ENCODE peak calls at places on chromosomes 6 and 20, in nine cellular contexts. One of them, this sample, is unnamed.

GRCh38 chr6:33609444-33610034 is 11.6 kb upstream of the ITPR3 start:
- DNase-seq in small intestine: no peak
- DNase-seq in PC-3: peak; percentile 70
- DNase-seq in lower leg skin: peak; percentile 95
- DNase-seq in body of pancreas: no peak
- DNase-seq in foreskin fibroblast: peak; percentile 89
- DNase-seq in naive thymus-derived CD4-positive, alpha-beta T cell: no peak
- DNase-seq in bronchial epithelial cell: peak; percentile 31
- DNase-seq in CD8-positive, alpha-beta T cell: no peak
- DNase-seq in this sample: no peak

GRCh38 chr6:3119040-3119723 is 671 bp downstream of the BPHL start:
- DNase-seq in small intestine: peak; percentile 92
- DNase-seq in PC-3: peak; percentile 35
- DNase-seq in lower leg skin: peak; percentile 82
- DNase-seq in body of pancreas: peak; percentile 20
- DNase-seq in foreskin fibroblast: peak; percentile 24
- DNase-seq in naive thymus-derived CD4-positive, alpha-beta T cell: no peak
- DNase-seq in bronchial epithelial cell: peak; percentile 23
- DNase-seq in CD8-positive, alpha-beta T cell: no peak
- DNase-seq in this sample: no peak

GRCh38 chr6:14703586-14703985 is 542.3 kb upstream of the JARID2 start:
- DNase-seq in small intestine: no peak
- DNase-seq in PC-3: no peak
- DNase-seq in lower leg skin: no peak
- DNase-seq in body of pancreas: no peak
- DNase-seq in foreskin fibroblast: no peak
- DNase-seq in naive thymus-derived CD4-positive, alpha-beta T cell: no peak
- DNase-seq in bronchial epithelial cell: no peak
- DNase-seq in CD8-positive, alpha-beta T cell: no peak
- DNase-seq in this sample: no peak

GRCh38 chr6:22877946-22878705 is 308.8 kb downstream of the HDGFL1 start:
- DNase-seq in small intestine: no peak
- DNase-seq in PC-3: no peak
- DNase-seq in lower leg skin: no peak
- DNase-seq in body of pancreas: no peak
- DNase-seq in foreskin fibroblast: peak; percentile 26
- DNase-seq in naive thymus-derived CD4-positive, alpha-beta T cell: no peak
- DNase-seq in bronchial epithelial cell: no peak
- DNase-seq in CD8-positive, alpha-beta T cell: no peak
- DNase-seq in this sample: no peak

GRCh38 chr20:9100721-9101120 is 31.8 kb downstream of the PLCB4 start:
- DNase-seq in small intestine: no peak
- DNase-seq in PC-3: no peak
- DNase-seq in lower leg skin: no peak
- DNase-seq in body of pancreas: no peak
- DNase-seq in foreskin fibroblast: no peak
- DNase-seq in naive thymus-derived CD4-positive, alpha-beta T cell: no peak
- DNase-seq in bronchial epithelial cell: no peak
- DNase-seq in CD8-positive, alpha-beta T cell: no peak
- DNase-seq in this sample: no peak

GRCh38 chr6:22917344-22917743 is 348.0 kb downstream of the HDGFL1 start:
- DNase-seq in small intestine: no peak
- DNase-seq in PC-3: no peak
- DNase-seq in lower leg skin: no peak
- DNase-seq in body of pancreas: no peak
- DNase-seq in foreskin fibroblast: no peak
- DNase-seq in naive thymus-derived CD4-positive, alpha-beta T cell: no peak
- DNase-seq in bronchial epithelial cell: no peak
- DNase-seq in CD8-positive, alpha-beta T cell: no peak
- DNase-seq in this sample: no peak

GRCh38 chr6:96104910-96105309 is 89.1 kb downstream of the FUT9 start:
- DNase-seq in small intestine: no peak
- DNase-seq in PC-3: peak; percentile 85
- DNase-seq in lower leg skin: no peak
- DNase-seq in body of pancreas: no peak
- DNase-seq in foreskin fibroblast: no peak
- DNase-seq in naive thymus-derived CD4-positive, alpha-beta T cell: no peak
- DNase-seq in bronchial epithelial cell: no peak
- DNase-seq in CD8-positive, alpha-beta T cell: no peak
- DNase-seq in this sample: no peak

GRCh38 chr6:112372213-112372806 is 25.2 kb downstream of the RFPL4B start:
- DNase-seq in small intestine: no peak
- DNase-seq in PC-3: peak; percentile 55
- DNase-seq in lower leg skin: no peak
- DNase-seq in body of pancreas: no peak
- DNase-seq in foreskin fibroblast: no peak
- DNase-seq in naive thymus-derived CD4-positive, alpha-beta T cell: no peak
- DNase-seq in bronchial epithelial cell: peak; percentile 43
- DNase-seq in CD8-positive, alpha-beta T cell: no peak
- DNase-seq in this sample: no peak

GRCh38 chr6:82987951-82988350 is 77.7 kb downstream of the UBE3D start:
- DNase-seq in small intestine: no peak
- DNase-seq in PC-3: no peak
- DNase-seq in lower leg skin: no peak
- DNase-seq in body of pancreas: no peak
- DNase-seq in foreskin fibroblast: no peak
- DNase-seq in naive thymus-derived CD4-positive, alpha-beta T cell: no peak
- DNase-seq in bronchial epithelial cell: no peak
- DNase-seq in CD8-positive, alpha-beta T cell: no peak
- DNase-seq in this sample: no peak

GRCh38 chr20:50834599-50835005 is 39.7 kb downstream of the BCAS4 start:
- DNase-seq in small intestine: peak; percentile 90
- DNase-seq in PC-3: peak; percentile 23
- DNase-seq in lower leg skin: no peak
- DNase-seq in body of pancreas: no peak
- DNase-seq in foreskin fibroblast: peak; percentile 81
- DNase-seq in naive thymus-derived CD4-positive, alpha-beta T cell: no peak
- DNase-seq in bronchial epithelial cell: peak; percentile 63
- DNase-seq in CD8-positive, alpha-beta T cell: no peak
- DNase-seq in this sample: no peak

GRCh38 chr6:39035689-39036088 is 12.9 kb upstream of the GLP1R start:
- DNase-seq in small intestine: no peak
- DNase-seq in PC-3: no peak
- DNase-seq in lower leg skin: no peak
- DNase-seq in body of pancreas: no peak
- DNase-seq in foreskin fibroblast: no peak
- DNase-seq in naive thymus-derived CD4-positive, alpha-beta T cell: no peak
- DNase-seq in bronchial epithelial cell: no peak
- DNase-seq in CD8-positive, alpha-beta T cell: no peak
- DNase-seq in this sample: no peak

GRCh38 chr6:139369568-139370046 is 4.8 kb downstream of the CITED2 start:
- DNase-seq in small intestine: peak; percentile 76
- DNase-seq in PC-3: peak; percentile 59
- DNase-seq in lower leg skin: no peak
- DNase-seq in body of pancreas: peak; percentile 45
- DNase-seq in foreskin fibroblast: peak; percentile 69
- DNase-seq in naive thymus-derived CD4-positive, alpha-beta T cell: peak; percentile 16
- DNase-seq in bronchial epithelial cell: peak; percentile 44
- DNase-seq in CD8-positive, alpha-beta T cell: no peak
- DNase-seq in this sample: no peak

GRCh38 chr6:155676346-155676745 is 220.7 kb upstream of the NOX3 start:
- DNase-seq in small intestine: peak; percentile 59
- DNase-seq in PC-3: no peak
- DNase-seq in lower leg skin: no peak
- DNase-seq in body of pancreas: no peak
- DNase-seq in foreskin fibroblast: no peak
- DNase-seq in naive thymus-derived CD4-positive, alpha-beta T cell: no peak
- DNase-seq in bronchial epithelial cell: no peak
- DNase-seq in CD8-positive, alpha-beta T cell: no peak
- DNase-seq in this sample: no peak

GRCh38 chr20:23257848-23258746 is 92.5 kb upstream of the NXT1 start:
- DNase-seq in small intestine: no peak
- DNase-seq in PC-3: peak; percentile 74
- DNase-seq in lower leg skin: no peak
- DNase-seq in body of pancreas: peak; percentile 33
- DNase-seq in foreskin fibroblast: peak; percentile 79
- DNase-seq in naive thymus-derived CD4-positive, alpha-beta T cell: no peak
- DNase-seq in bronchial epithelial cell: peak; percentile 82
- DNase-seq in CD8-positive, alpha-beta T cell: no peak
- DNase-seq in this sample: no peak

GRCh38 chr20:16059841-16060240 is 513.4 kb downstream of the KIF16B start:
- DNase-seq in small intestine: no peak
- DNase-seq in PC-3: peak; percentile 55
- DNase-seq in lower leg skin: no peak
- DNase-seq in body of pancreas: no peak
- DNase-seq in foreskin fibroblast: no peak
- DNase-seq in naive thymus-derived CD4-positive, alpha-beta T cell: no peak
- DNase-seq in bronchial epithelial cell: no peak
- DNase-seq in CD8-positive, alpha-beta T cell: no peak
- DNase-seq in this sample: no peak

GRCh38 chr6:44072959-44073611 is 54.2 kb downstream of the MRPL14 start:
- DNase-seq in small intestine: peak; percentile 72
- DNase-seq in PC-3: peak; percentile 84
- DNase-seq in lower leg skin: peak; percentile 94
- DNase-seq in body of pancreas: peak; percentile 79
- DNase-seq in foreskin fibroblast: peak; percentile 85
- DNase-seq in naive thymus-derived CD4-positive, alpha-beta T cell: peak; percentile 78
- DNase-seq in bronchial epithelial cell: peak; percentile 67
- DNase-seq in CD8-positive, alpha-beta T cell: peak; percentile 46
- DNase-seq in this sample: peak; percentile 68

GRCh38 chr6:170209354-170210025 is 81.4 kb downstream of the DLL1 start:
- DNase-seq in small intestine: no peak
- DNase-seq in PC-3: no peak
- DNase-seq in lower leg skin: no peak
- DNase-seq in body of pancreas: peak; percentile 1
- DNase-seq in foreskin fibroblast: no peak
- DNase-seq in naive thymus-derived CD4-positive, alpha-beta T cell: no peak
- DNase-seq in bronchial epithelial cell: no peak
- DNase-seq in CD8-positive, alpha-beta T cell: no peak
- DNase-seq in this sample: no peak

GRCh38 chr6:40171343-40171742 is 237.1 kb upstream of the MOCS1 start:
- DNase-seq in small intestine: no peak
- DNase-seq in PC-3: no peak
- DNase-seq in lower leg skin: no peak
- DNase-seq in body of pancreas: no peak
- DNase-seq in foreskin fibroblast: no peak
- DNase-seq in naive thymus-derived CD4-positive, alpha-beta T cell: no peak
- DNase-seq in bronchial epithelial cell: peak; percentile 83
- DNase-seq in CD8-positive, alpha-beta T cell: no peak
- DNase-seq in this sample: no peak

GRCh38 chr6:4487538-4487937 is 288.7 kb upstream of the CDYL start:
- DNase-seq in small intestine: peak; percentile 3
- DNase-seq in PC-3: peak; percentile 92
- DNase-seq in lower leg skin: no peak
- DNase-seq in body of pancreas: peak; percentile 69
- DNase-seq in foreskin fibroblast: no peak
- DNase-seq in naive thymus-derived CD4-positive, alpha-beta T cell: no peak
- DNase-seq in bronchial epithelial cell: peak; percentile 86
- DNase-seq in CD8-positive, alpha-beta T cell: no peak
- DNase-seq in this sample: no peak

DNA sequence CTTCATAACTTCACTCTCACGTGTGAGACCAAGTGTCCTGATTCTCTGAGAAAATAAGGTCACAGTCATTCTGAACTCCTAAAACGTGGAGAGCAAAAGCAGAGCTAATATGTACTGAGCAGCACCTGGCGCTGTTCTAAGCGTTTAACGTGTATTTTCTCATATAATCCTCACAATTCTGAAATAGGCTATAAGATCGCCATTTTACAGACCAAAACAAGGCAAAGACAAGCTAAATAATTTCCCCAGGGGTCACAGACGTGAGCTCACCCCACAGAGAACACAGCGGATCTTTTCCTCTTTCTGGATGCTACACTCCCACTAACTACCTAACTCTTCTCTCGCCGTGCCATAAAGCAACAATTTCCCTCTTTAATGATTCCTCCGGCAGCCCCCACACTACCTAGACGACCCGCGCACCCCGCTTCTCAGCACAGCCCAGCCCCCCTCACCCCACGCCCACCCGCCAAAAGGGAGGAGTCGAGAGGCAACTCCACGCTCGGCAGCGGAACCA is 636 bp downstream of the SUPT3H start:
- DNase-seq in small intestine: peak; percentile 28
- DNase-seq in PC-3: peak; percentile 24
- DNase-seq in lower leg skin: no peak
- DNase-seq in body of pancreas: peak; percentile 5
- DNase-seq in foreskin fibroblast: no peak
- DNase-seq in naive thymus-derived CD4-positive, alpha-beta T cell: no peak
- DNase-seq in bronchial epithelial cell: peak; percentile 31
- DNase-seq in CD8-positive, alpha-beta T cell: no peak
- DNase-seq in this sample: peak; percentile 49
- H3K4me3 ChIP-seq in small intestine: peak overlapping the region; percentile 82
- H3K4me3 ChIP-seq in PC-3: peak overlapping the region; percentile 92
- H3K4me3 ChIP-seq in lower leg skin: peak overlapping the region; percentile 93
- H3K4me3 ChIP-seq in body of pancreas: peak overlapping the region; percentile 86
- H3K4me3 ChIP-seq in foreskin fibroblast: peak overlapping the region; percentile 73
- H3K4me3 ChIP-seq in naive thymus-derived CD4-positive, alpha-beta T cell: peak overlapping the region; percentile 75
- H3K4me3 ChIP-seq in bronchial epithelial cell: peak overlapping the region; percentile 69
- H3K4me3 ChIP-seq in CD8-positive, alpha-beta T cell: peak overlapping the region; percentile 90
- H3K4me3 ChIP-seq in this sample: peak overlapping the region; percentile 89

DNA sequence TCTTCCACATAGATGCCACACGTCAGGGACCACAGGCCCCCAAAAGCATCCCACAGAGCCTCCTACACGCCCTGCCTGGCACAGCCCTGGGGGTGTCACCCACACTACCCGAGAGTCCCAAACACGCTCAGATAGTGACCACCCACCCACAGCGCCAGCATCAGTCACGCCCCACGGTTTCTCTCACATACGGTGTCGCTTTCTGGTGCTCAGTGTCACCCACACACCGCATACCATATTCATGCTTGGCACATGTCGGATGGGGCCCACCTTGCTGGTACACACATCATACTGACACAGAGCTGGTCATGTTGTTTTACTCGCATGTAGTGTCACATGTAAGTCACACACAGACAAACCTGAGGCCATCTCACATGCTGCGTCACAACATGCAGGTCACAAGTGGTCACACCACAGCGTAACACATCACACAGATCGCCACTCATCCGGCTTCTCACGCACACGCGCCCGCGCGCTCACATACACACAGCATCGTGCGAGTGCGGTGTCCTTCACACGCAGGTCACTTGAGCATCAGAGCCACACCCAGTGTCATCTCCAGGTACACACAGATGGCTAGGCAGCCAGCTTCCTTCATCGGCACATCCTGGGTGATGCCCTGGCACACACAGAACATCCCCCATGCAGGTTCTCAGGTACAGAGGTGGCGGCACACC is 3.4 kb downstream of the TEAD3 start:
- DNase-seq in small intestine: no peak
- DNase-seq in PC-3: no peak
- DNase-seq in lower leg skin: no peak
- DNase-seq in body of pancreas: no peak
- DNase-seq in foreskin fibroblast: no peak
- DNase-seq in naive thymus-derived CD4-positive, alpha-beta T cell: no peak
- DNase-seq in bronchial epithelial cell: no peak
- DNase-seq in CD8-positive, alpha-beta T cell: no peak
- DNase-seq in this sample: no peak
- H3K4me3 ChIP-seq in small intestine: no peak overlapping the region
- H3K4me3 ChIP-seq in PC-3: no peak overlapping the region
- H3K4me3 ChIP-seq in lower leg skin: no peak overlapping the region
- H3K4me3 ChIP-seq in body of pancreas: no peak overlapping the region
- H3K4me3 ChIP-seq in foreskin fibroblast: peak overlapping the region; percentile 50
- H3K4me3 ChIP-seq in naive thymus-derived CD4-positive, alpha-beta T cell: no peak overlapping the region
- H3K4me3 ChIP-seq in bronchial epithelial cell: no peak overlapping the region
- H3K4me3 ChIP-seq in CD8-positive, alpha-beta T cell: no peak overlapping the region
- H3K4me3 ChIP-seq in this sample: no peak overlapping the region

GRCh38 chr6:57822896-57823358 is 505.5 kb downstream of the PRIM2 start:
- DNase-seq in small intestine: no peak
- DNase-seq in PC-3: no peak
- DNase-seq in lower leg skin: no peak
- DNase-seq in body of pancreas: no peak
- DNase-seq in foreskin fibroblast: no peak
- DNase-seq in naive thymus-derived CD4-positive, alpha-beta T cell: no peak
- DNase-seq in bronchial epithelial cell: peak; percentile 8
- DNase-seq in CD8-positive, alpha-beta T cell: no peak
- DNase-seq in this sample: no peak
- H3K4me3 ChIP-seq in small intestine: no peak overlapping the region
- H3K4me3 ChIP-seq in PC-3: no peak overlapping the region
- H3K4me3 ChIP-seq in lower leg skin: no peak overlapping the region
- H3K4me3 ChIP-seq in body of pancreas: no peak overlapping the region
- H3K4me3 ChIP-seq in foreskin fibroblast: no peak overlapping the region
- H3K4me3 ChIP-seq in naive thymus-derived CD4-positive, alpha-beta T cell: no peak overlapping the region
- H3K4me3 ChIP-seq in bronchial epithelial cell: no peak overlapping the region
- H3K4me3 ChIP-seq in CD8-positive, alpha-beta T cell: no peak overlapping the region
- H3K4me3 ChIP-seq in this sample: no peak overlapping the region

GRCh38 chr6:135144678-135145508 is 36.2 kb upstream of the MYB start:
- DNase-seq in small intestine: peak; percentile 56
- DNase-seq in PC-3: peak; percentile 58
- DNase-seq in lower leg skin: no peak
- DNase-seq in body of pancreas: peak; percentile 7
- DNase-seq in foreskin fibroblast: no peak
- DNase-seq in naive thymus-derived CD4-positive, alpha-beta T cell: no peak
- DNase-seq in bronchial epithelial cell: peak; percentile 28
- DNase-seq in CD8-positive, alpha-beta T cell: no peak
- DNase-seq in this sample: no peak
- H3K4me3 ChIP-seq in small intestine: no peak overlapping the region
- H3K4me3 ChIP-seq in PC-3: no peak overlapping the region
- H3K4me3 ChIP-seq in lower leg skin: no peak overlapping the region
- H3K4me3 ChIP-seq in body of pancreas: no peak overlapping the region
- H3K4me3 ChIP-seq in foreskin fibroblast: no peak overlapping the region
- H3K4me3 ChIP-seq in naive thymus-derived CD4-positive, alpha-beta T cell: peak overlapping the region; percentile 23
- H3K4me3 ChIP-seq in bronchial epithelial cell: no peak overlapping the region
- H3K4me3 ChIP-seq in CD8-positive, alpha-beta T cell: no peak overlapping the region
- H3K4me3 ChIP-seq in this sample: no peak overlapping the region